ENCODE peak calls at places on chromosomes 1 and 21, in eight cellular contexts. One of them, this sample, is unnamed. For H3K4me1, the result is how much of the 10 kb centered on the place peaks cover.

GRCh38 chr1:108117908-108118902 is 81.9 kb downstream of the SLC25A24 start:
- DNase-seq in A549: no peak
- DNase-seq in HCT116: no peak
- DNase-seq in colonic mucosa: no peak
- DNase-seq in mucosa of descending colon: no peak
- DNase-seq in endothelial cell of umbilical vein: no peak
- DNase-seq in PC-3: peak
- DNase-seq in pancreas: no peak
- DNase-seq in this sample: no peak

GRCh38 chr1:237672748-237673147 is 218.0 kb downstream of the ZP4 start:
- DNase-seq in A549: no peak
- DNase-seq in HCT116: no peak
- DNase-seq in colonic mucosa: no peak
- DNase-seq in mucosa of descending colon: peak
- DNase-seq in endothelial cell of umbilical vein: no peak
- DNase-seq in PC-3: peak
- DNase-seq in pancreas: no peak
- DNase-seq in this sample: no peak

GRCh38 chr1:165671531-165671930 is 26.8 kb downstream of the ALDH9A1 start:
- DNase-seq in A549: no peak
- DNase-seq in HCT116: no peak
- DNase-seq in colonic mucosa: no peak
- DNase-seq in mucosa of descending colon: no peak
- DNase-seq in endothelial cell of umbilical vein: no peak
- DNase-seq in PC-3: no peak
- DNase-seq in pancreas: no peak
- DNase-seq in this sample: no peak

GRCh38 chr1:112395261-112395831 is 668 bp upstream of the CTTNBP2NL start:
- DNase-seq in A549: no peak
- DNase-seq in HCT116: no peak
- DNase-seq in colonic mucosa: no peak
- DNase-seq in mucosa of descending colon: no peak
- DNase-seq in endothelial cell of umbilical vein: peak
- DNase-seq in PC-3: no peak
- DNase-seq in pancreas: no peak
- DNase-seq in this sample: no peak

GRCh38 chr1:115056395-115056798 is 26.8 kb downstream of the TSHB start:
- DNase-seq in A549: no peak
- DNase-seq in HCT116: no peak
- DNase-seq in colonic mucosa: no peak
- DNase-seq in mucosa of descending colon: peak
- DNase-seq in endothelial cell of umbilical vein: no peak
- DNase-seq in PC-3: no peak
- DNase-seq in pancreas: no peak
- DNase-seq in this sample: no peak

GRCh38 chr1:27891196-27891889 is 19.0 kb downstream of the THEMIS2 start:
- DNase-seq in A549: no peak
- DNase-seq in HCT116: no peak
- DNase-seq in colonic mucosa: no peak
- DNase-seq in mucosa of descending colon: peak
- DNase-seq in endothelial cell of umbilical vein: no peak
- DNase-seq in PC-3: no peak
- DNase-seq in pancreas: no peak
- DNase-seq in this sample: no peak

GRCh38 chr1:204623894-204624361 is 61.6 kb downstream of the LRRN2 start:
- DNase-seq in A549: peak
- DNase-seq in HCT116: peak
- DNase-seq in colonic mucosa: no peak
- DNase-seq in mucosa of descending colon: no peak
- DNase-seq in endothelial cell of umbilical vein: no peak
- DNase-seq in PC-3: peak
- DNase-seq in pancreas: no peak
- DNase-seq in this sample: no peak

GRCh38 chr1:92791487-92792058 is 6.7 kb upstream of the EVI5 start:
- DNase-seq in A549: no peak
- DNase-seq in HCT116: no peak
- DNase-seq in colonic mucosa: no peak
- DNase-seq in mucosa of descending colon: no peak
- DNase-seq in endothelial cell of umbilical vein: no peak
- DNase-seq in PC-3: no peak
- DNase-seq in pancreas: no peak
- DNase-seq in this sample: no peak

GRCh38 chr21:24110846-24111245 is 1496.4 kb downstream of the MRPL39 start:
- DNase-seq in A549: no peak
- DNase-seq in HCT116: no peak
- DNase-seq in colonic mucosa: no peak
- DNase-seq in mucosa of descending colon: no peak
- DNase-seq in endothelial cell of umbilical vein: no peak
- DNase-seq in PC-3: peak
- DNase-seq in pancreas: no peak
- DNase-seq in this sample: no peak

GRCh38 chr21:27633631-27634030 is 666.7 kb upstream of the ADAMTS5 start:
- DNase-seq in A549: no peak
- DNase-seq in HCT116: no peak
- DNase-seq in colonic mucosa: no peak
- DNase-seq in mucosa of descending colon: no peak
- DNase-seq in endothelial cell of umbilical vein: no peak
- DNase-seq in PC-3: no peak
- DNase-seq in pancreas: no peak
- DNase-seq in this sample: no peak

GRCh38 chr1:159780583-159781582 is at the start of gene DUSP23:
- DNase-seq in A549: peak
- DNase-seq in HCT116: peak
- DNase-seq in colonic mucosa: peak
- DNase-seq in mucosa of descending colon: peak
- DNase-seq in endothelial cell of umbilical vein: peak
- DNase-seq in PC-3: peak
- DNase-seq in pancreas: peak
- DNase-seq in this sample: peak

GRCh38 chr1:115714572-115715141 is 53.9 kb downstream of the CASQ2 start:
- DNase-seq in A549: no peak
- DNase-seq in HCT116: no peak
- DNase-seq in colonic mucosa: peak
- DNase-seq in mucosa of descending colon: peak
- DNase-seq in endothelial cell of umbilical vein: no peak
- DNase-seq in PC-3: peak
- DNase-seq in pancreas: peak
- DNase-seq in this sample: no peak

GRCh38 chr1:26785611-26786436 is 1.9 kb upstream of the PIGV start:
- DNase-seq in A549: no peak
- DNase-seq in HCT116: no peak
- DNase-seq in colonic mucosa: peak
- DNase-seq in mucosa of descending colon: peak
- DNase-seq in endothelial cell of umbilical vein: peak
- DNase-seq in PC-3: no peak
- DNase-seq in pancreas: no peak
- DNase-seq in this sample: no peak

GRCh38 chr1:230307213-230307612 is 118.9 kb downstream of the PGBD5 start:
- DNase-seq in A549: no peak
- DNase-seq in HCT116: no peak
- DNase-seq in colonic mucosa: no peak
- DNase-seq in mucosa of descending colon: no peak
- DNase-seq in endothelial cell of umbilical vein: peak
- DNase-seq in PC-3: peak
- DNase-seq in pancreas: no peak
- DNase-seq in this sample: no peak

GRCh38 chr1:224620105-224620504 is 4.0 kb downstream of the CNIH3 start:
- DNase-seq in A549: no peak
- DNase-seq in HCT116: no peak
- DNase-seq in colonic mucosa: no peak
- DNase-seq in mucosa of descending colon: no peak
- DNase-seq in endothelial cell of umbilical vein: no peak
- DNase-seq in PC-3: no peak
- DNase-seq in pancreas: no peak
- DNase-seq in this sample: no peak
- H3K4me1 ChIP-seq in A549: under half
- H3K4me1 ChIP-seq in HCT116: under half
- H3K4me1 ChIP-seq in colonic mucosa: under half
- H3K4me1 ChIP-seq in mucosa of descending colon: under half
- H3K4me1 ChIP-seq in endothelial cell of umbilical vein: under half
- H3K4me1 ChIP-seq in PC-3: under half
- H3K4me1 ChIP-seq in pancreas: under half
- H3K4me1 ChIP-seq in this sample: under half

GRCh38 chr1:154222518-154222917 is 1.8 kb downstream of the UBAP2L start:
- DNase-seq in A549: no peak
- DNase-seq in HCT116: no peak
- DNase-seq in colonic mucosa: no peak
- DNase-seq in mucosa of descending colon: no peak
- DNase-seq in endothelial cell of umbilical vein: no peak
- DNase-seq in PC-3: no peak
- DNase-seq in pancreas: no peak
- DNase-seq in this sample: no peak

GRCh38 chr1:154221815-154222081 is 993 bp downstream of the UBAP2L start:
- DNase-seq in A549: no peak
- DNase-seq in HCT116: no peak
- DNase-seq in colonic mucosa: no peak
- DNase-seq in mucosa of descending colon: no peak
- DNase-seq in endothelial cell of umbilical vein: peak
- DNase-seq in PC-3: peak
- DNase-seq in pancreas: no peak
- DNase-seq in this sample: no peak

GRCh38 chr1:154225370-154225769 is 4.6 kb downstream of the UBAP2L start:
- DNase-seq in A549: no peak
- DNase-seq in HCT116: no peak
- DNase-seq in colonic mucosa: no peak
- DNase-seq in mucosa of descending colon: no peak
- DNase-seq in endothelial cell of umbilical vein: no peak
- DNase-seq in PC-3: no peak
- DNase-seq in pancreas: no peak
- DNase-seq in this sample: no peak

GRCh38 chr1:154220970-154221814 is 437 bp downstream of the UBAP2L start:
- DNase-seq in A549: peak
- DNase-seq in HCT116: no peak
- DNase-seq in colonic mucosa: peak
- DNase-seq in mucosa of descending colon: peak
- DNase-seq in endothelial cell of umbilical vein: peak
- DNase-seq in PC-3: peak
- DNase-seq in pancreas: peak
- DNase-seq in this sample: peak

DNA sequence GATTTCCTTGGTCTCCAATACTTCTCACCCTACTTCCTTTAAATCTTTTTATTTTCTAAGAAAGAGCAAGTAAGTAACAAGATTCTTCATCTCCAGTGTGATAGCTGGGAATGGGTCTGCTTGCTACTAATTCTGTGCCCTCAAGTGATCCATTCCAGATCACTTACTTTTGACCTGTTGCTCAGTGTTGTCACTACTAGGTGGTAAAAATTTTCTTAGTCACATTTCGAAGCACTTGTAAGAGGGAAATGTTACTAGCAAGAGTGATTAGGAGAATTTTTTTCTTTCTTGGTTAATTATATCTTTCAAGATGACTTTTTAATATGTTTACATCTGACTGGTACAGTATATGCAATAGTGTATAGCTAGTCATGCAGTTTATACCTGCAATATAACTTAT is 2.2 kb downstream of the UBAP2L start:
- DNase-seq in A549: no peak
- DNase-seq in HCT116: no peak
- DNase-seq in colonic mucosa: no peak
- DNase-seq in mucosa of descending colon: no peak
- DNase-seq in endothelial cell of umbilical vein: no peak
- DNase-seq in PC-3: no peak
- DNase-seq in pancreas: no peak
- DNase-seq in this sample: no peak
- H3K4me3 ChIP-seq in A549: peak
- H3K4me3 ChIP-seq in HCT116: no peak
- H3K4me3 ChIP-seq in colonic mucosa: no peak
- H3K4me3 ChIP-seq in mucosa of descending colon: no peak
- H3K4me3 ChIP-seq in endothelial cell of umbilical vein: no peak
- H3K4me3 ChIP-seq in PC-3: peak
- H3K4me3 ChIP-seq in pancreas: no peak
- H3K4me3 ChIP-seq in this sample: no peak

DNA sequence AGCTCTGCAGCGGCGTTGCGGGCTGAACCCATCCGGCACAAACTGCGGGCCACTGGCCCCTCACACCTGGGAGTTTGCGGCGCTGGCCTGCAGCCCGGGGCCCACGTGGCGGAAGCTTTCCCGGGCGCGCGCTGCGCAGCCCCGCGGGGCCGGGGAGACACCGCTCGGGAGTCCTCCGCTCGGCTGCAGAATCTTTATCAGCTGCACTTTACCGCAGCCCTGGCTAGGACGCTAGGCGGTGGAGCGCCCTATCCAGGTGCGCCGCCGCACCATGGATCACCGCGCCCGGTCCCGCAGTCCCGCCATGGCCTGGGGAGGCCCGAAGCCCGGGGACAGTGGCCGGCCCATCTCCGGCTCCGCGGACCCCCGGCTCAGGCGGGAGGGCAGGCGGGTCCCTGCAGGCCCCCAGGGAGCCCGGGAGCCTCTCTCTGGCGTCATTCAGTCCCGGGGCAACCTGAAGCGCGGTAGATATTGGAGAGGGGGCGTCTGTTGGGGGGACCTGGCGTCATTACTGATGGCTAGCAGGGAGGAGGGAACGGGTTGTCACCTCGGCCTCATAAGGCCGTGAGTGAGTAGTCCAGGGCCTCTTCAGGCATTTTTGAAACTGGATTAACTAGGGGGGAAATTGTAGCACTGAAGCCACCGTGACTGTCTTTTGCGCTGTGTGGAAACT is 5.7 kb upstream of the OLIG2 start:
- DNase-seq in A549: no peak
- DNase-seq in HCT116: no peak
- DNase-seq in colonic mucosa: no peak
- DNase-seq in mucosa of descending colon: no peak
- DNase-seq in endothelial cell of umbilical vein: no peak
- DNase-seq in PC-3: no peak
- DNase-seq in pancreas: no peak
- DNase-seq in this sample: no peak
- H3K4me1 ChIP-seq in A549: under half
- H3K4me1 ChIP-seq in HCT116: under half
- H3K4me1 ChIP-seq in colonic mucosa: under half
- H3K4me1 ChIP-seq in mucosa of descending colon: under half
- H3K4me1 ChIP-seq in endothelial cell of umbilical vein: under half
- H3K4me1 ChIP-seq in PC-3: under half
- H3K4me1 ChIP-seq in pancreas: under half
- H3K4me1 ChIP-seq in this sample: under half

GRCh38 chr21:42592156-42592820 is 61.1 kb upstream of the PDE9A start:
- DNase-seq in A549: no peak
- DNase-seq in HCT116: no peak
- DNase-seq in colonic mucosa: no peak
- DNase-seq in mucosa of descending colon: no peak
- DNase-seq in endothelial cell of umbilical vein: no peak
- DNase-seq in PC-3: no peak
- DNase-seq in pancreas: no peak
- DNase-seq in this sample: no peak

GRCh38 chr21:42595281-42596187 is 57.9 kb upstream of the PDE9A start:
- DNase-seq in A549: no peak
- DNase-seq in HCT116: no peak
- DNase-seq in colonic mucosa: no peak
- DNase-seq in mucosa of descending colon: no peak
- DNase-seq in endothelial cell of umbilical vein: no peak
- DNase-seq in PC-3: no peak
- DNase-seq in pancreas: no peak
- DNase-seq in this sample: no peak

GRCh38 chr21:42593007-42593814 is 60.2 kb upstream of the PDE9A start:
- DNase-seq in A549: peak
- DNase-seq in HCT116: peak
- DNase-seq in colonic mucosa: peak
- DNase-seq in mucosa of descending colon: peak
- DNase-seq in endothelial cell of umbilical vein: peak
- DNase-seq in PC-3: peak
- DNase-seq in pancreas: peak
- DNase-seq in this sample: peak

GRCh38 chr21:42594616-42595280 is 58.7 kb upstream of the PDE9A start:
- DNase-seq in A549: no peak
- DNase-seq in HCT116: no peak
- DNase-seq in colonic mucosa: no peak
- DNase-seq in mucosa of descending colon: no peak
- DNase-seq in endothelial cell of umbilical vein: no peak
- DNase-seq in PC-3: no peak
- DNase-seq in pancreas: no peak
- DNase-seq in this sample: no peak

GRCh38 chr21:42593815-42594157 is 59.6 kb upstream of the PDE9A start:
- DNase-seq in A549: no peak
- DNase-seq in HCT116: no peak
- DNase-seq in colonic mucosa: no peak
- DNase-seq in mucosa of descending colon: no peak
- DNase-seq in endothelial cell of umbilical vein: no peak
- DNase-seq in PC-3: no peak
- DNase-seq in pancreas: no peak
- DNase-seq in this sample: no peak
- H3K4me3 ChIP-seq in A549: no peak
- H3K4me3 ChIP-seq in HCT116: no peak
- H3K4me3 ChIP-seq in colonic mucosa: no peak
- H3K4me3 ChIP-seq in mucosa of descending colon: no peak
- H3K4me3 ChIP-seq in endothelial cell of umbilical vein: no peak
- H3K4me3 ChIP-seq in PC-3: no peak
- H3K4me3 ChIP-seq in pancreas: no peak
- H3K4me3 ChIP-seq in this sample: peak

This sample was measured in tibial nerve.